ENCODE peak calls at places on chromosomes 7 and 10, in four cellular contexts. Y is astrocyte, C is dorsolateral prefrontal cortex, M is lower leg skin. F is an unnamed sample.

GRCh38 chr7:143073556-143073955 is 21.4 kb downstream of the OR6V1 start:
- DNase-seq in C (no peak), M (no peak), Y (no peak), F (no peak)

GRCh38 chr10:132798403-132798802 is 12.5 kb upstream of the NKX6-2 start:
- DNase-seq in C (no peak), M (no peak), Y (no peak), F (no peak)

GRCh38 chr10:62735464-62736188 is 68.9 kb upstream of the ADO start:
- DNase-seq in Y (peak), C (no peak), M (no peak), F (no peak)

GRCh38 chr10:60963441-60964256 is 19.7 kb upstream of the RHOBTB1 start:
- DNase-seq in Y (peak), C (no peak), M (no peak), F (no peak)

GRCh38 chr7:40965016-40965415 is 737.9 kb downstream of the INHBA start:
- DNase-seq in Y (no peak), M (no peak), C (no peak), F (no peak)

GRCh38 chr10:10967502-10967901 is 50.2 kb upstream of the CELF2 start:
- DNase-seq in Y (no peak), M (no peak), C (no peak), F (no peak)

GRCh38 chr7:106915873-106916272 is 50.8 kb downstream of the PIK3CG start:
- DNase-seq in Y (no peak), C (no peak), M (no peak), F (no peak)

GRCh38 chr7:6536262-6536770 is 14.9 kb downstream of the GRID2IP start:
- DNase-seq in M (no peak), C (no peak), Y (no peak), F (no peak)

GRCh38 chr10:127034790-127035189 is 129.6 kb downstream of the DOCK1 start:
- DNase-seq in M (peak), C (no peak), Y (no peak), F (no peak)

GRCh38 chr7:21422747-21423146 is 5.1 kb upstream of the SP4 start:
- DNase-seq in Y (no peak), C (no peak), M (no peak), F (no peak)

GRCh38 chr7:68573271-68574000 is 1024.8 kb upstream of the AUTS2 start:
- DNase-seq in Y (no peak), M (no peak), C (no peak), F (no peak)

GRCh38 chr7:43647772-43648643 is 65.1 kb downstream of the STK17A start:
- DNase-seq in M (peak), Y (peak), C (peak), F (no peak)

GRCh38 chr10:64444163-64444562 is 923.0 kb downstream of the REEP3 start:
- DNase-seq in C (no peak), Y (no peak), M (no peak), F (no peak)

GRCh38 chr10:65796472-65796871 is 1129.4 kb upstream of the LRRTM3 start:
- DNase-seq in C (no peak), M (no peak), Y (no peak), F (no peak)

GRCh38 chr10:98141484-98142073 is 7.1 kb downstream of the R3HCC1L start:
- DNase-seq in Y (no peak), M (no peak), C (no peak), F (no peak)

GRCh38 chr7:73602721-73603651 is 21.3 kb downstream of the MLXIPL start:
- DNase-seq in M (no peak), C (no peak), Y (no peak), F (no peak)

GRCh38 chr7:139774376-139774775 is 3.4 kb downstream of the HIPK2 start:
- DNase-seq in M (no peak), C (no peak), Y (peak), F (no peak)

GRCh38 chr7:265998-266850 is 23.7 kb upstream of the FOXL3 start:
- DNase-seq in Y (no peak), M (no peak), C (no peak), F (no peak)

GRCh38 chr7:41885748-41886147 is 182.9 kb upstream of the INHBA start:
- DNase-seq in M (no peak), C (no peak), Y (no peak), F (no peak)

GRCh38 chr10:127044191-127044590 is 139.0 kb downstream of the DOCK1 start:
- DNase-seq in M (peak), Y (no peak), C (no peak), F (peak)

DNA sequence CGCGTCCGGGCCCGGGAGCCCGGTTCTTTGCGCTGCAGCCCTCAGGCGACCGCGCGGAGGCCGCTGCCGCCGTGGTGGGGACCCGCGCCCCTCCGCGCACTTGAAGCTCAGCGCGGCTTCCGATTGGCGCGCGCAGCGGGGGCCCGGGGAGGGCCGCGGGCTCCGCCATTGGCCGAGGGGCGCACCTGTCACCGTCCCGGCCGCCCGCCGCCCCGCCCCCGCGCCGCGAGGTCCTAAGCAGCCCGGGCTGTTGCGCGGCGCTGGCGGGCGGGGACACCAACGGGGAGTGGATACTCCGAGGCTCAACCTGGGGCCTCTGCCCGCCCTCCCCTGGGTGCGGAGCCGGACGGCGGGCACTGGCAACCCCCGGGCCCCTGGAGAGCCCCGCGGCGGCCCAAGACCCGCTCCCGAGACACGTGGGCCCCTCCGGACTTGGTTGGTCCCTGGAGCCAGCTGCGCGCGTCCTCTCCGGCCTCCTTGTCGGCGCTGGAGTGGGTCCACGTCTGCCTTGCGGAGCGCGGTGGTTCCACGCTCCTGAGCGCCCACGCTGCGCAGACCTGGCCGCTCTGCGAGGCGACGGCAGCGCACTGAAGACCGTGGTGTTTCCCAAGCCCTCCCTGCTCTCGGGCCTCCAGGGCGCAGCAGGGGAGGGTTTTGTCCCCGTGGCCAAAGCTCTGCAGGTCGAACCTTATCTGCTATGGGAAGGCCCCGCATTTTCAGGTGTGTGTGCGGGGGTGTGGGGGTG is at the start of gene MNX1:
- DNase-seq in Y (no peak), M (no peak), C (no peak), F (no peak)
- TF ChIP-seq CTCF in Y (no peak), M (no peak), C (no peak), F (no peak)

GRCh38 chr10:123102673-123103072 is 33.1 kb upstream of the HMX3 start:
- DNase-seq in Y (no peak), C (no peak), M (no peak), F (no peak)

GRCh38 chr10:123097039-123097438 is 38.7 kb upstream of the HMX3 start:
- DNase-seq in M (no peak), C (no peak), Y (no peak), F (no peak)

GRCh38 chr10:123103944-123104343 is 31.8 kb upstream of the HMX3 start:
- DNase-seq in C (no peak), M (no peak), Y (no peak), F (no peak)

GRCh38 chr10:123100030-123100762 is 35.6 kb upstream of the HMX3 start:
- DNase-seq in M (no peak), C (no peak), Y (no peak), F (no peak)

DNA sequence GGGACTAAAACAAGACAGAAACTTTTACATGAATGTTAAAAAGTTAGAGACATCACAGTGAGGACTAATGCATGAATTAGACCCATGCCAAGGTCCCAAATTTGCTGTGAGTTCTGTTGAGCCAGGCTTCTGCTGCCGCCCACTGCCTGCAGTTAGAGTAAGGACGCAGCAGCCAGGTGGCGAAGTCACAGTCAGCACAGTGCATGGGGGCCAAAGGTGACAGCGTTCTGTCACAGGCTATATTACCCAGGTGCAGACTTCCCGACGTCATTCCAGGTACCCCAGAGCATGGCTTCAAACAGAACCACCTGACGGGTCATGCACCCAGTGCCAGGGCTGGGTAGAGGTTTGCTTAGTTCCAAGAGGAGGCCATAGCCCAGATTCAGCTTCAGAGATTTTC is 33.9 kb upstream of the HMX3 start:
- DNase-seq in Y (no peak), M (no peak), C (no peak), F (no peak)
- TF ChIP-seq CTCF in Y (no peak), M (no peak), C (no peak), F (no peak)

GRCh38 chr7:2191026-2191425 is 41.7 kb downstream of the MAD1L1 start:
- DNase-seq in M (peak), Y (peak), C (no peak), F (no peak)
- TF ChIP-seq CTCF in M (no peak), Y (peak), C (no peak), F (no peak)

GRCh38 chr10:86658261-86658741 is 4.0 kb downstream of the OPN4 start:
- DNase-seq in C (no peak), Y (no peak), M (no peak), F (no peak)

GRCh38 chr10:86658751-86659150 is 4.4 kb downstream of the OPN4 start:
- DNase-seq in M (no peak), Y (no peak), C (no peak), F (no peak)

GRCh38 chr10:86657396-86658011 is 3.2 kb downstream of the OPN4 start:
- DNase-seq in C (no peak), M (no peak), Y (no peak), F (no peak)

GRCh38 chr10:86659721-86660438 is 5.5 kb downstream of the OPN4 start:
- DNase-seq in M (no peak), C (peak), Y (no peak), F (peak)

DNA sequence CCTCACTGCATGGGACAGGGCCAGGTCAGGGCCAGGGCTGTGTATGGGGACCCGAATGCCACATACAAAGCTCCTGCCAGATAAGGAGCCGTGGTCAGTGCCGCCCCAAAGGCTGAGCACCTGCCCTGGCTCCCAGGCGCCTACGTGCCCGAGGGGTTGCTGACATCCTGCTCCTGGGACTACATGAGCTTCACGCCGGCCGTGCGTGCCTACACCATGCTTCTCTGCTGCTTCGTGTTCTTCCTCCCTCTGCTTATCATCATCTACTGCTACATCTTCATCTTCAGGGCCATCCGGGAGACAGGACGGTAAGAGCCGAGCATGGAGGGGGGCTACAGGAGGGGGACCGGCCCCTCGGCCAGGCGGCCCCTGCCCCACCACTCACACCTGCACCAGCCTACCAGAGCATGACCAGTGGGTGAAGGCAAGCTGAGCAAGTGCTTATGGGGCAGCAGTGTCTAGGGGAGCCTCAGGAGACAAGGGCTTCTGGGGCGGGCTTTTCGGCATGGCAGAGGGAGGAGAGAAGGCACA is 4.9 kb downstream of the OPN4 start:
- DNase-seq in C (peak), Y (no peak), M (no peak), F (no peak)
- TF ChIP-seq CTCF in C (no peak), Y (no peak), M (no peak), F (no peak)